ENCODE peak calls at places on chromosome 14, in four cellular contexts. T, F, W and C are unnamed samples.

GRCh38 chr14:94555991-94556390 is 5.3 kb upstream of the SERPINA4 start:
- DNase-seq in T (no peak), F (no peak), W (no peak), C (no peak)

GRCh38 chr14:72679106-72679505 is 214.8 kb downstream of the DPF3 start:
- DNase-seq in T (no peak), F (no peak), W (no peak), C (no peak)

GRCh38 chr14:52078721-52079120 is 9.9 kb upstream of the NID2 start:
- DNase-seq in T (no peak), F (no peak), W (no peak), C (no peak)

GRCh38 chr14:93984070-93984469 is 7.7 kb upstream of the ASB2 start:
- DNase-seq in T (no peak), F (peak; percentile 72), W (no peak), C (no peak)

GRCh38 chr14:58118097-58118496 is 33.9 kb downstream of the ARMH4 start:
- DNase-seq in T (no peak), F (no peak), W (no peak), C (no peak)

GRCh38 chr14:27243360-27243759 is 645.5 kb upstream of the NOVA1 start:
- DNase-seq in T (no peak), F (no peak), W (no peak), C (no peak)

GRCh38 chr14:31441273-31442110 is 15.8 kb downstream of the DTD2 start:
- DNase-seq in T (no peak), F (no peak), W (no peak), C (no peak)

GRCh38 chr14:74302160-74302628 is 540 bp downstream of the ABCD4 start:
- DNase-seq in T (no peak), F (no peak), W (no peak), C (no peak)

GRCh38 chr14:39268393-39268792 is 34.7 kb downstream of the MIA2 start:
- DNase-seq in T (no peak), F (no peak), W (no peak), C (no peak)

GRCh38 chr14:64501326-64502171 is 2.1 kb downstream of the ZBTB25 start:
- DNase-seq in T (no peak), F (no peak), W (peak; percentile 66), C (peak; percentile 8)

GRCh38 chr14:97329701-97330100 is 532.5 kb downstream of the VRK1 start:
- DNase-seq in T (no peak), F (peak; percentile 52), W (no peak), C (no peak)

GRCh38 chr14:69055125-69055524 is 76.0 kb upstream of the ACTN1 start:
- DNase-seq in T (no peak), F (no peak), W (no peak), C (no peak)